ENCODE peak calls at places on chromosomes 12 and 14, in nine cellular contexts. Y is AG09309, V is amniotic stem cell, R is keratinocyte, W is NCI-H2081, F is NCI-H1930, I is NCI-H1105 treated with DMSO at 0.1 percent for 48 hours, Q is tibial artery, A is mammary epithelial cell. X is an unnamed sample.
A peak's percentile ranks its signal among the peaks of the same experiment; 100 is the strongest.

GRCh38 chr12:32273712-32274111 is 125.6 kb upstream of the FGD4 start:
- DNase-seq in Y (no peak), W (no peak), I (no peak), F (no peak), Q (no peak), A (no peak), V (no peak), R (no peak), X (no peak)

GRCh38 chr14:89186850-89187376 is 230.1 kb downstream of the FOXN3 start:
- DNase-seq in F (no peak), Q (no peak), W (no peak), I (no peak), A (no peak), Y (no peak), R (no peak), V (no peak), X (peak; percentile 29)

GRCh38 chr12:91127751-91128150 is 16.5 kb upstream of the LUM start:
- DNase-seq in Q (no peak), W (no peak), R (no peak), V (no peak), A (peak; percentile 14), I (no peak), F (no peak), Y (no peak), X (no peak)

GRCh38 chr12:19847294-19848059 is 408.2 kb downstream of the AEBP2 start:
- DNase-seq in I (no peak), Q (no peak), V (no peak), F (no peak), W (no peak), A (no peak), R (no peak), Y (no peak), X (no peak)

GRCh38 chr12:80553316-80553715 is 109.3 kb downstream of the PTPRQ start:
- DNase-seq in Y (peak; percentile 66), F (no peak), R (peak; percentile 46), V (peak; percentile 72), A (peak; percentile 65), I (no peak), W (no peak), Q (no peak), X (no peak)

GRCh38 chr12:15757553-15758255 is 31.5 kb downstream of the EPS8 start:
- DNase-seq in R (peak; percentile 69), V (peak; percentile 29), Q (no peak), F (no peak), Y (peak; percentile 81), I (no peak), W (no peak), A (peak; percentile 91), X (no peak)

GRCh38 chr12:12964255-12964654 is 12.3 kb upstream of the GPRC5D start:
- DNase-seq in I (no peak), V (no peak), Q (no peak), A (no peak), W (no peak), F (no peak), R (no peak), Y (no peak), X (no peak)

GRCh38 chr12:41277019-41277770 is 89.1 kb downstream of the PDZRN4 start:
- DNase-seq in V (peak; percentile 13), R (no peak), Q (no peak), W (peak; percentile 64), A (peak; percentile 9), Y (peak; percentile 11), I (peak; percentile 90), F (peak; percentile 72), X (peak; percentile 85)

GRCh38 chr14:95679995-95680735 is 6.1 kb upstream of the TCL1B start:
- DNase-seq in A (no peak), Q (no peak), I (no peak), W (peak; percentile 90), F (peak; percentile 36), R (no peak), V (no peak), Y (no peak), X (peak; percentile 38)

GRCh38 chr12:84069699-84070098 is 842.9 kb downstream of the SLC6A15 start:
- DNase-seq in A (no peak), W (no peak), Q (no peak), R (no peak), F (no peak), I (no peak), Y (no peak), V (no peak), X (no peak)

GRCh38 chr14:68677901-68678300 is 115.0 kb downstream of the ZFP36L1 start:
- DNase-seq in V (no peak), F (no peak), Q (peak; percentile 29), I (no peak), R (no peak), Y (no peak), A (no peak), W (no peak), X (no peak)

GRCh38 chr12:75933136-75933535 is 98.4 kb downstream of the PHLDA1 start:
- DNase-seq in I (no peak), Q (no peak), A (peak; percentile 81), V (no peak), R (no peak), Y (peak; percentile 75), W (no peak), F (no peak), X (no peak)

GRCh38 chr12:94815958-94816357 is 165.6 kb upstream of the TMCC3 start:
- DNase-seq in A (no peak), Y (no peak), V (no peak), W (no peak), Q (no peak), R (no peak), I (no peak), F (no peak), X (no peak)

GRCh38 chr12:118714051-118714460 is 267.3 kb upstream of the SRRM4 start:
- DNase-seq in V (no peak), R (no peak), I (peak; percentile 60), A (no peak), W (peak; percentile 31), F (peak; percentile 60), Q (no peak), Y (no peak), X (peak; percentile 74)

GRCh38 chr12:128644664-128645296 is 179.0 kb downstream of the SLC15A4 start:
- DNase-seq in R (no peak), W (peak; percentile 20), V (no peak), I (peak; percentile 27), F (no peak), Q (no peak), A (no peak), Y (no peak), X (peak; percentile 78)

X was measured in NCI-H510A treated with DMSO at 0.1 percent for 48 hours.